ENCODE peak calls at places on chromosomes 7 and 10, in ten cellular contexts. V is GM19239; W is Calu3; B is fibroblast of the conjunctiva; T is CD8-positive, alpha-beta memory T cell; I is Right ventricle myocardium superior; F is iPS DF 6.9; Z is foreskin fibroblast; J is upper lobe of right lung; C is GM23338. L is an unnamed sample.

GRCh38 chr7:151454932-151455530 is 15.1 kb upstream of the CRYGN start:
- DNase-seq in Z (no peak), T (no peak), F (no peak), C (no peak), J (no peak), W (no peak), I (no peak), V (no peak), B (no peak), L (no peak)

GRCh38 chr7:29684787-29685650 is 121.3 kb upstream of the WIPF3 start:
- DNase-seq in J (peak), F (no peak), W (peak), V (peak), Z (peak), T (peak), B (peak), I (peak), C (peak), L (peak)

GRCh38 chr10:109429956-109430760 is 493.2 kb downstream of the XPNPEP1 start:
- DNase-seq in W (no peak), F (no peak), Z (peak), B (peak), V (no peak), I (no peak), J (no peak), C (no peak), T (no peak), L (no peak)

GRCh38 chr10:89001428-89002072 is 11.0 kb downstream of the FAS start:
- DNase-seq in J (no peak), F (no peak), V (no peak), C (peak), I (no peak), B (peak), W (no peak), Z (peak), T (no peak), L (no peak)

GRCh38 chr10:122051609-122052385 is 62.8 kb downstream of the TACC2 start:
- DNase-seq in T (no peak), C (peak), F (no peak), J (peak), W (peak), I (peak), B (peak), V (no peak), Z (peak), L (no peak)

GRCh38 chr10:71618176-71618575 is 101.4 kb downstream of the C10orf105 start:
- DNase-seq in C (no peak), W (no peak), F (no peak), V (no peak), I (no peak), T (no peak), J (no peak), B (no peak), Z (no peak), L (no peak)

GRCh38 chr10:3595736-3596135 is 189.3 kb downstream of the KLF6 start:
- DNase-seq in J (no peak), T (no peak), C (no peak), B (no peak), W (no peak), F (no peak), I (no peak), V (no peak), Z (no peak), L (no peak)

GRCh38 chr10:67770537-67770936 is 67.5 kb downstream of the DNAJC12 start:
- DNase-seq in J (no peak), F (no peak), C (no peak), B (no peak), V (no peak), Z (no peak), W (no peak), T (no peak), I (no peak), L (no peak)

GRCh38 chr10:103013398-103013797 is 95.3 kb downstream of the CNNM2 start:
- DNase-seq in V (no peak), W (no peak), J (no peak), T (no peak), B (no peak), C (no peak), Z (no peak), F (no peak), I (no peak), L (no peak)

GRCh38 chr7:88758355-88759215 is 915 bp upstream of the ZNF804B start:
- DNase-seq in F (no peak), J (peak), W (peak), T (no peak), B (no peak), I (peak), V (no peak), C (peak), Z (peak), L (peak)

GRCh38 chr7:11212816-11213215 is 239.1 kb downstream of the PHF14 start:
- DNase-seq in B (peak), F (no peak), Z (peak), I (no peak), C (no peak), J (no peak), T (no peak), W (no peak), V (no peak), L (no peak)

GRCh38 chr10:102834143-102834542 is 3.1 kb downstream of the CYP17A1 start:
- DNase-seq in J (no peak), T (no peak), F (no peak), I (no peak), V (no peak), C (no peak), B (no peak), Z (no peak), W (no peak), L (no peak)